ENCODE peak calls at places on chromosomes 12 and 14, in four cellular contexts. K is H1, J is HepG2, A is K562. P is an unnamed sample.
A peak's percentile ranks its signal among the peaks of the same experiment; 100 is the strongest.

GRCh38 chr12:6765634-6766581 is at the start of gene PTMS:
- DNase-seq in K (no peak), J (peak; percentile 41), A (peak; percentile 72), P (peak; percentile 83)

GRCh38 chr12:7995266-7995963 is 37.1 kb upstream of the FOXJ2 start:
- DNase-seq in K (peak; percentile 38), J (peak; percentile 77), A (peak; percentile 37), P (peak; percentile 64)

GRCh38 chr14:93115920-93116675 is at the start of gene ITPK1:
- DNase-seq in K (no peak), J (peak; percentile 24), A (peak; percentile 72), P (no peak)

GRCh38 chr12:105106621-105107020 is 910 bp upstream of the WASHC4 start:
- DNase-seq in K (no peak), J (no peak), A (no peak), P (no peak)

GRCh38 chr12:92899388-92900001 is 29.6 kb downstream of the EEA1 start:
- DNase-seq in K (peak; percentile 21), J (peak; percentile 85), A (no peak), P (peak; percentile 88)

GRCh38 chr14:98913967-98914620 is 357.9 kb downstream of the BCL11B start:
- DNase-seq in K (no peak), J (no peak), A (no peak), P (no peak)

GRCh38 chr12:19744760-19745218 is 305.5 kb downstream of the AEBP2 start:
- DNase-seq in K (no peak), J (no peak), A (no peak), P (no peak)

GRCh38 chr14:55516776-55517175 is 63.2 kb upstream of the KTN1 start:
- DNase-seq in K (no peak), J (no peak), A (no peak), P (no peak)

GRCh38 chr14:88621090-88621489 is 58.3 kb downstream of the ZC3H14 start:
- DNase-seq in K (no peak), J (no peak), A (no peak), P (no peak)

GRCh38 chr12:46342562-46343033 is 30.0 kb downstream of the SLC38A2 start:
- DNase-seq in K (no peak), J (peak; percentile 64), A (no peak), P (peak; percentile 56)

GRCh38 chr12:65881965-65882413 is 57.7 kb downstream of the HMGA2 start:
- DNase-seq in K (no peak), J (no peak), A (no peak), P (no peak)

GRCh38 chr12:111457071-111457470 is 51.3 kb downstream of the SH2B3 start:
- DNase-seq in K (no peak), J (no peak), A (no peak), P (no peak)

GRCh38 chr14:42965512-42965911 is 1358.8 kb downstream of the LRFN5 start:
- DNase-seq in K (no peak), J (no peak), A (no peak), P (no peak)

GRCh38 chr12:121326996-121327674 is 25.1 kb downstream of the ANAPC5 start:
- DNase-seq in K (no peak), J (no peak), A (no peak), P (no peak)

GRCh38 chr12:101485015-101485414 is 9.9 kb downstream of the SPIC start:
- DNase-seq in K (no peak), J (no peak), A (no peak), P (no peak)

GRCh38 chr14:60266021-60266937 is 17.3 kb downstream of the PPM1A start:
- DNase-seq in K (no peak), J (peak; percentile 27), A (peak; percentile 11), P (peak; percentile 27)

GRCh38 chr12:113048716-113049127 is 7.8 kb upstream of the DTX1 start:
- DNase-seq in K (no peak), J (peak; percentile 40), A (peak; percentile 75), P (peak; percentile 45)

GRCh38 chr14:31291210-31291609 is 83.6 kb upstream of the HECTD1 start:
- DNase-seq in K (no peak), J (no peak), A (no peak), P (no peak)

GRCh38 chr12:55745361-55746146 is 2.6 kb downstream of the GDF11 start:
- DNase-seq in K (no peak), J (peak; percentile 36), A (peak; percentile 53), P (no peak)

GRCh38 chr12:107139787-107140186 is 46.4 kb upstream of the CRY1 start:
- DNase-seq in K (no peak), J (no peak), A (no peak), P (no peak)

GRCh38 chr12:64800640-64801039 is 23.8 kb upstream of the TBC1D30 start:
- DNase-seq in K (no peak), J (no peak), A (no peak), P (no peak)

GRCh38 chr12:127455347-127456265 is 811.4 kb upstream of the TMEM132C start:
- DNase-seq in K (no peak), J (no peak), A (no peak), P (no peak)

GRCh38 chr14:89386214-89386886 is 30.7 kb downstream of the FOXN3 start:
- DNase-seq in K (no peak), J (no peak), A (no peak), P (no peak)

GRCh38 chr12:47903151-47903611 is 1.6 kb downstream of the VDR start:
- DNase-seq in K (no peak), J (no peak), A (no peak), P (no peak)

GRCh38 chr12:100138048-100138907 is 4.4 kb downstream of the BLTP3B start:
- DNase-seq in K (no peak), J (no peak), A (no peak), P (no peak)

GRCh38 chr12:5305425-5305824 is 126.5 kb upstream of the NTF3 start:
- DNase-seq in K (no peak), J (no peak), A (no peak), P (no peak)

GRCh38 chr14:21090940-21091663 is 7.4 kb downstream of the ZNF219 start:
- DNase-seq in K (no peak), J (no peak), A (no peak), P (no peak)

GRCh38 chr12:49059385-49060232 is 985 bp downstream of the KMT2D start:
- DNase-seq in K (no peak), J (no peak), A (no peak), P (no peak)

GRCh38 chr14:91649930-91650329 is 82.0 kb downstream of the CATSPERB start:
- DNase-seq in K (no peak), J (peak; percentile 13), A (no peak), P (peak; percentile 26)

GRCh38 chr12:132131952-132132351 is 12.2 kb downstream of the DDX51 start:
- DNase-seq in K (no peak), J (no peak), A (no peak), P (no peak)

GRCh38 chr12:101743242-101743641 is 4.0 kb upstream of the SYCP3 start:
- DNase-seq in K (no peak), J (no peak), A (no peak), P (no peak)

GRCh38 chr12:30795410-30795659 is 40.6 kb upstream of the CAPRIN2 start:
- DNase-seq in K (no peak), J (no peak), A (no peak), P (no peak)

GRCh38 chr14:90739318-90740077 is 76.7 kb downstream of the TTC7B start:
- DNase-seq in K (no peak), J (no peak), A (no peak), P (no peak)

GRCh38 chr12:124150176-124150575 is 144.7 kb upstream of the RFLNA start:
- DNase-seq in K (no peak), J (no peak), A (no peak), P (no peak)
- TF ChIP-seq FOSL1 in K (no peak), J (no peak), A (no peak), P (no peak)

GRCh38 chr14:77498984-77499527 is 440 bp upstream of the ISM2 start:
- DNase-seq in K (no peak), J (peak; percentile 35), A (no peak), P (no peak)

GRCh38 chr14:77503138-77503537 is 4.5 kb upstream of the ISM2 start:
- DNase-seq in K (no peak), J (no peak), A (no peak), P (no peak)

GRCh38 chr14:77495354-77495753 is 3.3 kb downstream of the ISM2 start:
- DNase-seq in K (no peak), J (no peak), A (no peak), P (no peak)

GRCh38 chr14:77502109-77502782 is 3.6 kb upstream of the ISM2 start:
- DNase-seq in K (no peak), J (peak; percentile 88), A (no peak), P (no peak)

GRCh38 chr14:77498120-77498979 is at the start of gene ISM2:
- DNase-seq in K (no peak), J (peak; percentile 44), A (peak; percentile 80), P (no peak)
- TF ChIP-seq FOSL1 in K (no peak), J (no peak), A (no peak), P (no peak)

GRCh38 chr12:109383240-109383639 is 35.5 kb downstream of the MYO1H start:
- DNase-seq in K (no peak), J (no peak), A (no peak), P (no peak)

GRCh38 chr12:109387425-109388166 is 39.9 kb downstream of the MYO1H start:
- DNase-seq in K (no peak), J (peak; percentile 73), A (peak; percentile 27), P (peak; percentile 44)

GRCh38 chr12:109388167-109388563 is 40.5 kb downstream of the MYO1H start:
- DNase-seq in K (no peak), J (no peak), A (no peak), P (no peak)

GRCh38 chr12:109385339-109386078 is 37.8 kb downstream of the MYO1H start:
- DNase-seq in K (no peak), J (peak; percentile 32), A (peak; percentile 14), P (peak; percentile 51)

GRCh38 chr12:109386079-109386473 is 38.4 kb downstream of the MYO1H start:
- DNase-seq in K (no peak), J (peak; percentile 20), A (no peak), P (no peak)
- TF ChIP-seq FOSL1 in K (no peak), J (no peak), A (no peak), P (no peak)

DNA sequence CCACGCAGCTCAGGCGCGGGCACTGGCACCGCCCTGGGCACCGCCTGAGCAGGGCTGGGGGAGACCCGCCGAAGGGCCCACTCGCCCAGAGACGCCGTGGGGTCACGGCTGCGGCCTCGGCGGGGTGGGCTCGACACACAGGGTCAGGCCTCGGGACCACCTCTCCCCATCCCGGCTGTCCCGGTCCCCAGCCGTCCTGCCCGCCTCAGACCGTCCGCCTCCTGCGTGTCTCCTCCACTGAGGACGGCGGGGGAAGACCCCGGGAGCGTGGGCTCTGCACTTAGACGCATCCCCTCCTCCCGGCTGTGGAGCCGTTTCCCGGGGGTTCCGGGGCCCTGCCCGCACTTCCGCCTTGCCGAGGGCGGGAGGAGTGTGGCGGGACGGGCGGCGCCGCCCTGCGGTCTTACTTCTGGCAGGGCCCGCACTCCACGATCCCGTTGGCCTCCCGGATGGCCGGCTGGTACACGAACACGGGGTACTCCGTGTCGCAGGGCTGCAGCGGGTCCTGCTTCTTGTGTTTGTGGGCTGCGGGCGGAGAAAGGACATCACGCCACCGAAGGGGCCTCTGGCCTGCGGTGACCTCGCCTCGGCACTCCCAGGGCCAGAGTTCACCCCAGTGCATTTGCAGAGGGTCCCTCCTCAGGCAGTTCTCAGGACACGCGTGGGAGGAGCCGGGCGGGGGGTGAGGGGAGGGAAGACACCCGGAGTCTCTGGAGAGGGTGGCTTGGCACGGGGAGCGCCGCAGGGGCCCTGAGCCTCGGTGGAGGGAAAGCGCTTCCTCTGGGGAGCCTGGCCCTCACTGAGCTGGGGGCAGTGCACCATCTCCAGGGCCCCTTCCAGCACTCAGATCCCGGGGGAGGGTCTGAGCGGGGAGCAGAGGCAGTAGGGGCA is 23.1 kb upstream of the LRTM2 start:
- DNase-seq in K (no peak), J (no peak), A (no peak), P (no peak)
- TF ChIP-seq FOSL1 in K (no peak), J (no peak), A (no peak), P (no peak)